ENCODE peak calls at places on chromosomes 1 and 21, in four cellular contexts. W is A549, T is K562, P is H1. Z is an unnamed sample.

GRCh38 chr1:26019641-26020315 is 1.8 kb upstream of the EXTL1 start:
- DNase-seq in W (no peak), T (no peak), P (no peak), Z (no peak)

GRCh38 chr1:66676616-66677298 is 75.5 kb upstream of the DYNLT5 start:
- DNase-seq in W (peak), T (no peak), P (no peak), Z (no peak)

GRCh38 chr1:62198781-62199125 is 4.1 kb downstream of the L1TD1 start:
- DNase-seq in W (peak), T (no peak), P (no peak), Z (peak)

GRCh38 chr21:34912022-34912933 is 136.8 kb downstream of the RUNX1 start:
- DNase-seq in W (no peak), T (no peak), P (no peak), Z (no peak)

GRCh38 chr1:30817083-30817450 is 59.5 kb upstream of the LAPTM5 start:
- DNase-seq in W (no peak), T (no peak), P (no peak), Z (no peak)

GRCh38 chr1:53519412-53519811 is 60.2 kb downstream of the DMRTB1 start:
- DNase-seq in W (no peak), T (no peak), P (no peak), Z (no peak)

GRCh38 chr1:164588388-164589341 is 29.7 kb downstream of the PBX1 start:
- DNase-seq in W (peak), T (no peak), P (no peak), Z (no peak)

GRCh38 chr1:185789846-185790735 is 55.9 kb downstream of the HMCN1 start:
- DNase-seq in W (no peak), T (no peak), P (no peak), Z (no peak)

GRCh38 chr1:54439550-54440223 is 33.5 kb upstream of the SSBP3 start:
- DNase-seq in W (no peak), T (no peak), P (no peak), Z (no peak)

GRCh38 chr1:96541491-96541890 is 180.1 kb upstream of the PTBP2 start:
- DNase-seq in W (no peak), T (no peak), P (no peak), Z (no peak)

GRCh38 chr1:188906921-188907641 is 1570.6 kb downstream of the BRINP3 start:
- DNase-seq in W (no peak), T (no peak), P (no peak), Z (no peak)

GRCh38 chr21:46052703-46053651 is 44.9 kb upstream of the COL6A2 start:
- DNase-seq in W (peak), T (no peak), P (no peak), Z (no peak)

GRCh38 chr1:201585099-201585498 is 46.2 kb downstream of the NAV1 start:
- DNase-seq in W (no peak), T (peak), P (no peak), Z (no peak)

GRCh38 chr21:44057960-44058651 is 46.0 kb downstream of the TRAPPC10 start:
- DNase-seq in W (no peak), T (no peak), P (no peak), Z (no peak)

GRCh38 chr1:64532646-64533045 is 62.7 kb downstream of the CACHD1 start:
- DNase-seq in W (no peak), T (no peak), P (no peak), Z (no peak)

GRCh38 chr1:15953294-15953771 is 22.6 kb downstream of the ZBTB17 start:
- DNase-seq in W (no peak), T (no peak), P (no peak), Z (no peak)

GRCh38 chr1:177488722-177489121 is 318.0 kb downstream of the BRINP2 start:
- DNase-seq in W (no peak), T (no peak), P (no peak), Z (no peak)

GRCh38 chr1:76491737-76492136 is 375.5 kb upstream of the ST6GALNAC5 start:
- DNase-seq in W (no peak), T (no peak), P (no peak), Z (no peak)

GRCh38 chr21:34900376-34900775 is 148.7 kb downstream of the RUNX1 start:
- DNase-seq in W (no peak), T (no peak), P (no peak), Z (no peak)

GRCh38 chr1:228321478-228321877 is 85.2 kb downstream of the TRIM11 start:
- DNase-seq in W (no peak), T (no peak), P (no peak), Z (no peak)

GRCh38 chr1:65177457-65177856 is 29.5 kb downstream of the AK4 start:
- DNase-seq in W (no peak), T (no peak), P (no peak), Z (no peak)

GRCh38 chr1:225768662-225769426 is 8.8 kb upstream of the SRP9 start:
- DNase-seq in W (no peak), T (peak), P (no peak), Z (peak)

GRCh38 chr1:183841950-183842816 is 37.3 kb downstream of the RGL1 start:
- DNase-seq in W (no peak), T (no peak), P (no peak), Z (peak)

GRCh38 chr1:175918364-175918801 is 175.0 kb upstream of the TNR start:
- DNase-seq in W (no peak), T (no peak), P (peak), Z (no peak)

GRCh38 chr21:35674895-35675470 is 385.3 kb downstream of the SETD4 start:
- DNase-seq in W (no peak), T (no peak), P (no peak), Z (no peak)

GRCh38 chr1:5913876-5914275 is 78.3 kb downstream of the NPHP4 start:
- DNase-seq in W (no peak), T (no peak), P (no peak), Z (no peak)

GRCh38 chr21:28230559-28230958 is 762.1 kb downstream of the LTN1 start:
- DNase-seq in W (no peak), T (no peak), P (no peak), Z (no peak)

GRCh38 chr1:31421404-31422040 is 8.5 kb downstream of the SERINC2 start:
- DNase-seq in W (peak), T (no peak), P (no peak), Z (no peak)

GRCh38 chr1:216710598-216711333 is 12.5 kb downstream of the ESRRG start:
- DNase-seq in W (no peak), T (no peak), P (no peak), Z (no peak)

GRCh38 chr1:81664341-81664740 is 136.4 kb upstream of the ADGRL2 start:
- DNase-seq in W (no peak), T (no peak), P (no peak), Z (no peak)

GRCh38 chr1:215517441-215517891 is 49.6 kb upstream of the KCTD3 start:
- DNase-seq in W (peak), T (no peak), P (no peak), Z (no peak)

GRCh38 chr1:55400560-55400959 is 185.4 kb upstream of the USP24 start:
- DNase-seq in W (no peak), T (no peak), P (no peak), Z (no peak)

GRCh38 chr1:110637475-110637874 is 31.3 kb upstream of the KCNA2 start:
- DNase-seq in W (no peak), T (no peak), P (no peak), Z (no peak)
- TF ChIP-seq PHF8 in W (no peak), T (no peak), P (no peak), Z (no peak)

DNA sequence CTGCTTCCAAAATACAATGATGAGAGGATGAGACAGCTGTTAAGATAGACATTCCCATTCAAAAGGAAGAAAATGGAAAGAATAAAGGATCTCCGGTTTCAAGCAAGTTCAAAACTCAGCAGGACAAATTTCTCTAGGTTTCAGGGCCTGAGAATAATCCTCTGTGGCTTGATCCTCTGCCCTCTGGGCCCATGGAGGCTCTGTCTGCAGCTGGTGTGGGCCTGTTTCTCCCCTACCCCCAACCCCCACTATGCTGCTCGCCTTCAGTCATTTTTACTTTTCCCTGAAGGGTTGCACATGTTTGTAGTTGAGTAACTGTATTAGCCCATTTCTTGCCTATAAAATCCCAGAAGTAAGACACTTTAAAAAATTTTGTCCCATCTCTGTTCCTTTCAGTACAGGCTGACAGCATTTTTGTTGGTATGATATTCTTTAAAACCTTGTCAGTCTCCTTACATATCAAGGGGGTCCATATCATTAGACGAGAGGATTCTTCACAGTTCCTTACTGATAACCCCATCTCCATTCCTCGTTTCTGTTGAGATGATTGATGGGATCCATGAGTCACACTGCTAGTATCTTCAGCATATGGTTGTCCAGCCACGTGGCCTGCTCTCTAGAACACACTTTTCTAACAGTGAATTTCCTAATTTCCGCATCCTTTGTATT is 10.5 kb downstream of the ZMYM4 start:
- DNase-seq in W (no peak), T (peak), P (no peak), Z (no peak)
- TF ChIP-seq PHF8 in W (no peak), T (no peak), P (no peak), Z (no peak)

GRCh38 chr1:246629976-246630375 is 63.7 kb downstream of the CNST start:
- DNase-seq in W (no peak), T (no peak), P (no peak), Z (no peak)

GRCh38 chr1:246629030-246629429 is 62.8 kb downstream of the CNST start:
- DNase-seq in W (no peak), T (no peak), P (no peak), Z (no peak)

GRCh38 chr1:246631426-246631825 is 65.2 kb downstream of the CNST start:
- DNase-seq in W (no peak), T (no peak), P (no peak), Z (no peak)

DNA sequence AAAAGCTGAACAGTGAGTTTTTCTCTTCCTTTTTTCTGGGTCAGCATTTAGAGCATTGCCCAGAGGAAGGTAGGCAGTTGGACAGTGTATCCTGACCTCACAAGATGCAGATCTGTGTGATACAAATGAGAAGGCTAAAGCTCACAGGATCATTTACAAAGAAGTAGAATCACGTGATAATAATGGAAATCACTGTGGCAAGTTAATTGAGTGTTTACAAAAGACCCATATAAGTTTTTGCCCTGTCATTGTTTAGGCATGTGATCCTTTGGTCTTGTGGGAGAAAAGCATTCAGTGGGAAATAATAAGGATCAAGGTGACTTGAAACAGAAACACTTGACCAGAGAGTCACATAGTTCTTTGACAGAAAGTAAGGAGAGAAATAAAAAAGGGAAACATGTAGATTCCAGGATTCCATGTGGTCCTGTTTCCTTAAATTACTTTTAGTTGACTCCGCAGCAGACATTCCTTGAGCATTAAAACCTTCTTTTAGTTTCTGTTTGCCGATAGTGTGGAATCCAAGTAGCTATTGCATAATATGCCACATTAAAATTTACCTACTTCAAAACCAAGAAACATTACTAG is 66.4 kb downstream of the CNST start:
- DNase-seq in W (no peak), T (no peak), P (no peak), Z (no peak)
- TF ChIP-seq PHF8 in W (no peak), T (no peak), P (no peak), Z (no peak)

GRCh38 chr1:39436842-39437241 is 54.6 kb upstream of the BMP8A start:
- DNase-seq in W (no peak), T (no peak), P (no peak), Z (no peak)

GRCh38 chr1:39438002-39438401 is 53.4 kb upstream of the BMP8A start:
- DNase-seq in W (no peak), T (no peak), P (no peak), Z (no peak)

GRCh38 chr1:39445573-39445972 is 45.9 kb upstream of the BMP8A start:
- DNase-seq in W (no peak), T (no peak), P (no peak), Z (no peak)

DNA sequence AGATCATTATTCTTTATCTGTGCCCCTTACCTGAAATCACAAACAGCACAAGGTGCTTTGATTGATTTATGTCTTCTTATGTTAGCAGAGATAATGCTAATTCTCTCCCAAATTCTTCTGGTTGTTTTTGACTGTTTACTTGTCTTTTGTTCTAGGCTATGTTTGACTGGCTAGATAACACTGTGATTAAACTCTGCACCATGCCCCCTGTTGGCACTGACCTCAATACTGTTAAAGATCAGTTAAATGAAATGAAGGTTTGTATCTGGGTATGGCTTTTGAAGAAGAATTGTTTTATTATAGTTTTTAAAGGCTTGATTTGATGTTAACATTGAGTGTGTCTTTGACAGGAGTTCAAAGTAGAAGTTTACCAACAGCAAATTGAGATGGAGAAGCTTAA is 49.6 kb upstream of the BMP8A start:
- DNase-seq in W (no peak), T (no peak), P (no peak), Z (no peak)
- TF ChIP-seq PHF8 in W (no peak), T (no peak), P (no peak), Z (no peak)

GRCh38 chr1:112849967-112850641 is 105.9 kb downstream of the SLC16A1 start:
- DNase-seq in W (no peak), T (no peak), P (no peak), Z (no peak)

GRCh38 chr1:112852934-112853333 is 103.1 kb downstream of the SLC16A1 start:
- DNase-seq in W (no peak), T (no peak), P (no peak), Z (no peak)

GRCh38 chr1:112852276-112852675 is 103.7 kb downstream of the SLC16A1 start:
- DNase-seq in W (no peak), T (no peak), P (no peak), Z (no peak)

GRCh38 chr1:112855152-112855836 is 100.7 kb downstream of the SLC16A1 start:
- DNase-seq in W (no peak), T (no peak), P (no peak), Z (no peak)

GRCh38 chr1:112849425-112849966 is 106.5 kb downstream of the SLC16A1 start:
- DNase-seq in W (peak), T (no peak), P (no peak), Z (no peak)
- TF ChIP-seq PHF8 in W (no peak), T (no peak), P (no peak), Z (no peak)

DNA sequence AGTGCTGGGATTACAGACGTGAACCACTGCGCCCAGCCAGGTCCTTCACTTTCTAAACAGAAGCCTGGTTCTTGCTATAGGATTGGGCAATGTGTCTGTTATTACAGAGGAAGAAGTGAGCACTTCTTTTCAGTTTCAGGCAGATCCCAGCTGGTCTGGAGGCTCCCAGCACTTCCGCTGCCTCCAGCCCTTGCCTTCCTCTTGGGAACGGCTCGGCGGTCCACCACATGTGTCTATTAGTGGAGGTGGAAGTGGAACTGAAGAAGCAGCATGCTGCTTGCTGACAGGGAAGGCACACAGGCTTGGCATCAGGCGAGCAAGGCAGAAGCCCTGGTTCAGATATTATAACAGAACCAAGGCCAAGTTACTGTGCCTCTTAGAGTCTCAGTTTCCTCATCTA is 17.0 kb downstream of the MKNK1 start:
- DNase-seq in W (no peak), T (no peak), P (no peak), Z (no peak)
- TF ChIP-seq PHF8 in W (no peak), T (no peak), P (no peak), Z (no peak)

Z was measured in HepG2.